ENCODE peak calls at places on chromosomes 6 and 20, in four cellular contexts. L is sigmoid colon, M is MM.1S, V is GM23248. E is an unnamed sample. For H3K9me3, the result is how much of the 10 kb centered on the place peaks cover.

GRCh38 chr6:9002833-9003232 is 567.5 kb upstream of the SLC35B3 start:
- DNase-seq in M (no peak), V (no peak), L (no peak), E (no peak)

GRCh38 chr6:156852147-156852857 is 75.1 kb downstream of the ARID1B start:
- DNase-seq in L (no peak), V (no peak), M (peak), E (no peak)

GRCh38 chr6:34549804-34550202 is 6.3 kb downstream of the SPDEF start:
- DNase-seq in V (no peak), L (no peak), M (no peak), E (no peak)

GRCh38 chr6:63565058-63565726 is 7.1 kb upstream of the LOC128125822 start:
- DNase-seq in L (no peak), M (no peak), V (no peak), E (no peak)

GRCh38 chr6:88166901-88167624 is 916 bp upstream of the CNR1 start:
- DNase-seq in M (no peak), V (no peak), L (peak), E (no peak)

GRCh38 chr6:78875505-78875904 is 8.2 kb downstream of the IRAK1BP1 start:
- DNase-seq in V (no peak), M (no peak), L (no peak), E (no peak)

GRCh38 chr6:138815797-138816528 is 20.1 kb downstream of the ECT2L start:
- DNase-seq in L (no peak), M (peak), V (peak), E (no peak)

GRCh38 chr6:127855542-127856159 is 45.2 kb downstream of the THEMIS start:
- DNase-seq in V (peak), M (peak), L (no peak), E (peak)

GRCh38 chr6:52543729-52544324 is 33.0 kb downstream of the TRAM2 start:
- DNase-seq in L (no peak), V (peak), M (no peak), E (no peak)

GRCh38 chr20:16143596-16143995 is 429.7 kb downstream of the KIF16B start:
- DNase-seq in V (no peak), M (no peak), L (no peak), E (no peak)
- H3K9me3 ChIP-seq in V (under half), M (under half), L (under half), E (under half)

GRCh38 chr6:147298461-147298860 is 94.2 kb downstream of the STXBP5 start:
- DNase-seq in V (peak), L (no peak), M (no peak), E (no peak)
- H3K9me3 ChIP-seq in V (under half), L (under half), M (under half), E (under half)

GRCh38 chr6:164817662-164818061 is 491.7 kb downstream of the C6orf118 start:
- DNase-seq in L (no peak), M (no peak), V (no peak), E (no peak)

GRCh38 chr6:164807125-164807524 is 502.3 kb downstream of the C6orf118 start:
- DNase-seq in V (no peak), M (no peak), L (no peak), E (no peak)

DNA sequence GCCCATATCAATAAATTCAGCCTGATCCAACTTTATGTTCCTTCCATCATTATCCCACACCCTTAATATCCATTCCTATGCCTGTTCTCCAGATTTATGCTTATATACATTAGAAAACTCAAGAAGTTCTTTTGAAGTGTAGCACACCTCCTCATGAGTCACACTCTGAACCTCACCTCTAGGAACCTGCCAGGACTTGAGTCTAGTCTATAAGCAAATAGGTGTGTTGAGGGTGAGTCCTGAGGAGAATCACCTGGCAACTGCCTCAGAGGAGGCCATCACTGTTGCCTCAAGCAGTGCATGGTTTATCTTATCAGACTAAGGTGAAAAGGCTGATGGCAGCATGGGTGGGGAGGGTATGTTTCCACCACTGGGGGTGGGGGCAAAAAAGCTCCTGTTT is 496.7 kb downstream of the C6orf118 start:
- DNase-seq in L (no peak), M (no peak), V (no peak), E (no peak)
- H3K9me3 ChIP-seq in L (under half), M (under half), V (under half), E (under half)

DNA sequence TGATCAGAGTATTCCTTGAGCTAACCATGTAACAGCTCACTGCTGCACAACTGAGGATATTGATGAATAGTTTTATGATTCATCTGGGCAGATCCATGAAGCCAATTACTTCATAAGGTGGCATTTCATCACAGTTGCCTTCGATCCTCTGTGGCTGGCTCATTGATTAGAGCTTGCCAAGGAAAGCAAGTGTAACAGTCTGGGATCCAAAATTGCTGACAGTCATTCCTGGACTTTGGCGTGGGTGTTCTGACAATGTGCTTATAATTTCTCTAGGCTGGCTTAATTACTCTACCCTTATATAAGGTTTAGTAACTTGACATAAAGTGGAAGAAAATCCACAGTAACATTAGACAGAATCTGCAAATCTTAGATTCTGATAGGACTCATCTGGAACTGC is 551.3 kb upstream of the CDH4 start:
- DNase-seq in V (peak), M (no peak), L (no peak), E (no peak)
- H3K9me3 ChIP-seq in V (under half), M (under half), L (under half), E (under half)

DNA sequence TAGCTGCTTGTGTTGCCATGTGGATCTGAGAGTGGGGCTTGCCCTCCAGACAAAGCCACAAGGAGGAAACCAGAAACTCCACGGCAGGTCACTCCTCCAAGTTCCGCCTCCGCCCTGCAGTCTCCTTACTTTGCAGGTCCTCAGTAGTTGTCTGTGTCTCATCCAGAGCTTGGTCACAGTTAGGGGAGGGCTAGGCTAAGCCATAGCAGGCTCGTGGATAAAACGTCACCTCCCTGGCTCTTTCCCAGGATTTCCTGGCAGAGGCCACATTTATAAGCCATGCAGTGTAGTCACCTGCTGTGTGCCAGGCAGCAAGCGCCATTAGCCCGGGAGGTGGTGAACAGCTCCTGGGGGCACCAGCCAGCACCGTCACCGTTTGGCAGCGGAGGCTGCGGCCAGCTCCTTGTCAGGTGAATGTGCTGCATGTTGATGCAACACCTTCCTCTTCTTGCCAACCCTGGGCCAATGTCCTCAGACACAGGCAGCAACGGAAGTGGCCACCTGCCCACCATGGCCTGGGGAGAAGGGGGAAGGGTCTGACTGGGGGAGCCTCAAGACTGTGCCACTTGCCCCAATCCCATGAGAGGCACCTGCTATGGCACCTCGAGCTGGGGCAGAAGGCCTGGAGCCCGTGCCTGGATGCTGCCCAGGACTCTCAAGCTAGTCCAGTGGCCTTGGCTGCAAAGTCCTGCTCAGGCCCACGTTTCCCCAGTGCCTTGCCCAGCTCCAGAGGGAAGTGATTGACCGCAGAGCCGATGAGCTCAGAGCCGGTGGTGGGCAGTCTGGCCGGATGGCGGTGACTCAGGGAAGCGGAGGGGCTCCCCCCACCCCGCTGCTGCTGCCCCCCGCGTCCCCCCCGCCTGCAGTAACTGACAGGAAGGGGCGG is 39.0 kb upstream of the SLCO4A1 start:
- DNase-seq in M (no peak), L (peak), V (peak), E (no peak)
- H3K9me3 ChIP-seq in M (under half), L (under half), V (under half), E (under half)

GRCh38 chr6:91970700-91971099 is 1383.8 kb upstream of the MAP3K7 start:
- DNase-seq in V (no peak), L (no peak), M (no peak), E (no peak)

DNA sequence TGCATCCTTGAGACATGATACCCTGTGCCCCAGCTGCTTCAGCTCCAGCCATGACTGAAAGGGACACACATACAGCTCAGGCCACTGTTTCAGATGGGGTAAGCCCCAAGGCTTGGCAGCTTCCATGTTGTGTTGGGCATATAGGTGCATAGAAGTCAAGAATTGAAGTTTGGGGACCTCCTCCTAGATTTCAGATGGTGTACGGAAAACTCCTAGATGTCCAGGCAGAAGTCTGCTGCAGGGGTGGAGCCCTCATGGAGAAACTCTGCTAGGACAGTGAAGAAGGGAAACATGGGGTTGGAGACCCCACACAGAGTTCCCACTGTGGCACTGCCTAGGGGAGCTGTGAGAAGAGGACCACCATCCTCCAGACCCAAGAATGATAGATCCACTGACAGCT is 1379.0 kb upstream of the MAP3K7 start:
- DNase-seq in V (no peak), L (no peak), M (no peak), E (no peak)
- H3K9me3 ChIP-seq in V (under half), L (under half), M (under half), E (under half)

DNA sequence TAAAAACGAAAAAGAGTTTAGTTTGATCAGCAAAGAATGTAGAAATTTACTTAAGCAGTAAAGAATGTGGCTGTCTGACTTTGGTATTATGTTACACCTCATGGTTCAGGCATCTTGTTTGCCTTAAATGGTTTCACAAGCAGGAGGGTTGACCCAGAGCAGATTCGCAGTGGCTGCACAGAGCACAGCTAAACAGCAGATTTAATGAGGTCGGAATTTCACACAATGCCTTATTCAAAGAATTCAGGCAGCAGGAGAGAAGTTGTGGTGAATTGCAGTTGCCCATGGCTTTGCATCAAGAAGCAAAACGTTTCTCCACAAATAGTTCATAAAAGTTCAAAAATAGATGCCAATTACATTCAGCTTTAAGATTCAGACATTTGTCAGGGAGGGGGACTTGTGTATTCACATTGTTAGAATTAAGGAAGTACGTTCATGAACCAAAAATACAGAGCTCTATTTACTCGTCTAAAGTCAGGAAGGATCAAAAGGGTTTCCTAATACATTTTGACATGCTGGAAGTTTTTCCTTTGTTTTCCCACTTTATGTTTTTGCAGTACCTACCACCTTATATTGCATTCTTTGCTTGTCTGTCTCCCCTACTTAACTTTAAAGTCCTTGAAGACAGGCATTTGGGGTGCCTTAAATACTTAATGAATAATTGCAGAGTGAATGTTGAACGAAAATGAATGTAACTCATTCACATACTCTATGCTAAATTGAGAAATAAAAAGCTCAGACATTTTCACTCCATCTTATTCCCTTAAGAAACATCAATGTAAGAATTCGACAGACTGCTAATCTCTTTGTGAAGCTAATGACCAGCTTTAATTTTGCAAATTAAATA is 1163.6 kb upstream of the CITED2 start:
- DNase-seq in M (no peak), V (peak), L (peak), E (no peak)
- H3K9me3 ChIP-seq in M (under half), V (under half), L (under half), E (under half)

DNA sequence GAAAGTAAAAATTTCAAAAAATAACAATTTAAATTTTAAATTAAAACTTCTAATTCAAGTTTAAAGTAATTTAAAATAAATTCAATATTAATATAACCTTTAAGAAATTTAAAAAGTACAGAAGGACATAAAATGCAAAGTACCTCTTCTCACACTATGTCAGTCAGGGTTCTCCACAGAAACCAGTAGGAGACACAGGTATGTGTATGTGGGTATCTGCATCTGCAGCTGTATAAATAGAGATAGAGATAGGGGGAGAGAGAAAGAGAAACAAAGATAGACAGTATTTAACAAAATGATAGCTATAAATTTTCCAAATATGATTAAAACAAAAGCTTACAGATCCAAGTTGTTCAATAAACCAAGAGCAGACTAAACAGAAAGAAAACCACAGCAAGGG is 190.8 kb downstream of the ERMARD start:
- DNase-seq in V (no peak), L (no peak), M (no peak), E (no peak)
- H3K9me3 ChIP-seq in V (under half), L (under half), M (under half), E (under half)

GRCh38 chr6:1789092-1789491 is 179.4 kb downstream of the FOXC1 start:
- DNase-seq in M (no peak), V (peak), L (no peak), E (no peak)
- H3K9me3 ChIP-seq in M (under half), V (under half), L (under half), E (under half)

GRCh38 chr6:25157183-25157582 is 122.0 kb upstream of the CARMIL1 start:
- DNase-seq in M (no peak), V (no peak), L (no peak), E (no peak)
- H3K9me3 ChIP-seq in M (under half), V (under half), L (under half), E (under half)